ENCODE peak calls at places on chromosomes 13 and 19, in five cellular contexts. E is HCT116, F is HepG2, I is fibroblast of lung, G is GM23338. Y is an unnamed sample.

GRCh38 chr19:55116232-55117062 is 990 bp downstream of the PPP1R12C start:
- DNase-seq in F (peak; percentile 9), E (no peak), I (peak; percentile 63), G (peak; percentile 63), Y (peak; percentile 63)

GRCh38 chr19:35587326-35587725 is 1.4 kb downstream of the PMIS2 start:
- DNase-seq in I (no peak), G (no peak), F (no peak), E (no peak), Y (no peak)

GRCh38 chr19:17749912-17750317 is 1.4 kb upstream of the FCHO1 start:
- DNase-seq in F (no peak), I (no peak), G (no peak), E (no peak), Y (no peak)

GRCh38 chr13:30338331-30338851 is 31.0 kb upstream of the KATNAL1 start:
- DNase-seq in I (peak; percentile 14), E (peak; percentile 74), G (no peak), F (no peak), Y (no peak)

GRCh38 chr13:84917252-84917878 is 881.9 kb downstream of the SLITRK6 start:
- DNase-seq in F (peak; percentile 8), I (peak; percentile 63), G (peak; percentile 21), E (no peak), Y (peak; percentile 46)

GRCh38 chr13:76822691-76823267 is 63.4 kb downstream of the KCTD12 start:
- DNase-seq in I (peak; percentile 60), G (no peak), E (no peak), F (no peak), Y (peak; percentile 38)

GRCh38 chr19:6740589-6741348 is 1.3 kb downstream of the TRIP10 start:
- DNase-seq in E (no peak), G (peak; percentile 86), F (no peak), I (peak; percentile 18), Y (no peak)

GRCh38 chr19:35868172-35868822 is at the start of gene APLP1:
- DNase-seq in E (no peak), I (no peak), G (peak; percentile 65), F (peak; percentile 14), Y (peak; percentile 68)

GRCh38 chr19:10508036-10508435 is 4.9 kb upstream of the KEAP1 start:
- DNase-seq in F (no peak), G (no peak), I (no peak), E (no peak), Y (no peak)
- TF ChIP-seq EZH2 in F (no peak), G (no peak), I (no peak), E (no peak), Y (no peak)

GRCh38 chr13:93786846-93787245 is 560.2 kb downstream of the GPC6 start:
- DNase-seq in E (no peak), I (peak; percentile 10), G (no peak), F (no peak), Y (peak; percentile 31)

GRCh38 chr13:93784191-93784590 is 557.6 kb downstream of the GPC6 start:
- DNase-seq in E (no peak), G (no peak), I (no peak), F (no peak), Y (no peak)

GRCh38 chr13:93788456-93788855 is 561.8 kb downstream of the GPC6 start:
- DNase-seq in E (no peak), G (no peak), F (peak; percentile 64), I (no peak), Y (no peak)

GRCh38 chr13:93794197-93794885 is 567.7 kb downstream of the GPC6 start:
- DNase-seq in I (no peak), F (no peak), E (no peak), G (no peak), Y (no peak)

GRCh38 chr13:93789058-93789457 is 562.5 kb downstream of the GPC6 start:
- DNase-seq in E (no peak), I (no peak), F (no peak), G (no peak), Y (no peak)
- TF ChIP-seq CTCF in E (no peak), I (no peak), F (no peak), G (no peak), Y (no peak)

DNA sequence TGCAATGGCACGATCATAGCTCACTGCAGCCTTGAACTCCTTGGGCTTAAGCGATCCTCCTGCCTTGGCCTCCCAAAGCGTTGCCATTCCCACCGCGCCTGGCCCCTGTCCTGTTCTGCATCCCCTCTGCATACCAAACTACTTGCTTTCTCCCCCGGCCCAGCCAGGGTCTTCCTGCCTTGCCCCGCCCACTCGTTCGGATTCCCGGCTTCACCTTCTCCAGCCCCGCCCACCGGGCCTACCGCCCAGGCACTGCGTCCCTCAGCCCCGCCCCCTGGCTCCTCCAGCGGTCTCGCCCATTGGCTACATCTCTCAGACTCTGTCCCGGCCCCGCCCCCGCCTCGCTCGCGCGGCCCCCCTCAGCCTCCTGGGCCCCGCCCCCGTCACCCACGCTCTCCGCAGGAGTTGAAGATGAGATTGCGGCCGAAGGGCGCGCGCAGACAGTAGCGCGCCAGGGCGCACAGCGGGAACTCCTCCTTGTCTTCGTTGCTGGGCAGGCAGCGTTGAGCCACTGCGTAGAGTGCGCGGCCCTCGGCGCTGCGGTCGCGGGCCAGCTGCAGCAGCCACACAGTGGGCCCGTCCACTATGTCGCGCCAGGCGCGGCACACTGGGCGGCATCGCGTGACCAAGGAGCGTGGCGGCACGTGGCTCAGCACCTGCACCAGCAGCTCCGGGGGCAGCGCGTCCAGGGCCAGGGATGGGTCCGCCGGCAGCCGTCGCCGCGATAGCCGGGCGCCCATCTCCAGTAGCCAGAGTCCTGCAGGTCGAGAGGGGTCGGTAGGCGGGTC is 19.0 kb downstream of the MRPS12 start:
- DNase-seq in G (peak; percentile 100), F (no peak), E (no peak), I (peak; percentile 60), Y (peak; percentile 98)
- H3K4me3 ChIP-seq in G (peak overlapping the region; percentile 78), F (no peak overlapping the region), E (no peak overlapping the region), I (no peak overlapping the region), Y (peak overlapping the region; percentile 30)

GRCh38 chr13:52851153-52851962 is 2.9 kb upstream of the PCDH8 start:
- DNase-seq in F (peak; percentile 7), I (peak; percentile 8), G (peak; percentile 89), E (no peak), Y (peak; percentile 64)
- TF ChIP-seq EZH2 in F (no peak), I (no peak), G (no peak), E (no peak), Y (no peak)

GRCh38 chr19:15550847-15551182 is 42.5 kb downstream of the CYP4F22 start:
- DNase-seq in I (no peak), G (peak; percentile 27), E (no peak), F (peak; percentile 16), Y (no peak)
- TF ChIP-seq CTCF in I (no peak), G (peak; percentile 39), E (peak; percentile 8), F (peak; percentile 58), Y (no peak)

GRCh38 chr19:1606138-1606651 is 933 bp upstream of the UQCR11 start:
- DNase-seq in F (no peak), G (no peak), I (no peak), E (no peak), Y (no peak)
- H3K4me3 ChIP-seq in F (peak overlapping the region; percentile 97), G (peak overlapping the region; percentile 85), I (peak overlapping the region; percentile 98), E (peak overlapping the region; percentile 97), Y (peak overlapping the region; percentile 83)

GRCh38 chr13:94706854-94707399 is 5.4 kb downstream of the SOX21 start:
- DNase-seq in F (no peak), E (no peak), G (peak; percentile 54), I (no peak), Y (no peak)
- TF ChIP-seq EZH2 in F (peak; percentile 65), E (no peak), G (peak; percentile 47), I (no peak), Y (peak; percentile 64)

Y was measured in A673.